ENCODE peak calls at places on chromosomes 6 and 20, in four cellular contexts. A, F, V and Y are unnamed samples.

GRCh38 chr20:31674895-31675827 is 37.4 kb downstream of the COX4I2 start:
- DNase-seq in A (no peak), F (no peak), V (peak), Y (peak)

GRCh38 chr6:166999845-167000253 is 652 bp downstream of the CEP43 start:
- DNase-seq in A (no peak), F (no peak), V (no peak), Y (no peak)

GRCh38 chr6:26104457-26105108 is 17.4 kb downstream of the HFE start:
- DNase-seq in A (no peak), F (no peak), V (no peak), Y (no peak)

GRCh38 chr6:78867370-78868040 is at the start of gene IRAK1BP1:
- DNase-seq in A (peak), F (peak), V (peak), Y (peak)

GRCh38 chr6:8130399-8130798 is 28.1 kb upstream of the EEF1E1 start:
- DNase-seq in A (no peak), F (no peak), V (no peak), Y (no peak)

GRCh38 chr6:3286641-3287171 is 28.0 kb downstream of the PSMG4 start:
- DNase-seq in A (no peak), F (no peak), V (no peak), Y (no peak)

GRCh38 chr6:110664933-110665332 is 150.3 kb downstream of the CDK19 start:
- DNase-seq in A (no peak), F (no peak), V (no peak), Y (no peak)

GRCh38 chr6:168032383-168032760 is 34.9 kb downstream of the KIF25 start:
- DNase-seq in A (no peak), F (no peak), V (no peak), Y (no peak)

GRCh38 chr20:35023624-35024023 is 68.0 kb downstream of the MYH7B start:
- DNase-seq in A (no peak), F (no peak), V (no peak), Y (no peak)

GRCh38 chr20:14861028-14861699 is 523.8 kb upstream of the FLRT3 start:
- DNase-seq in A (no peak), F (no peak), V (no peak), Y (no peak)

GRCh38 chr6:29626948-29627761 is 5.8 kb downstream of the GABBR1 start:
- DNase-seq in A (no peak), F (no peak), V (no peak), Y (no peak)

GRCh38 chr6:108492131-108492766 is 68.5 kb upstream of the FOXO3 start:
- DNase-seq in A (no peak), F (no peak), V (peak), Y (no peak)

GRCh38 chr6:17600527-17601388 is 656 bp downstream of the FAM8A1 start:
- DNase-seq in A (no peak), F (peak), V (peak), Y (no peak)

GRCh38 chr6:158642097-158642601 is 2.4 kb downstream of the DYNLT1 start:
- DNase-seq in A (no peak), F (no peak), V (no peak), Y (no peak)

GRCh38 chr20:44454301-44454963 is 21.2 kb upstream of the TTPAL start:
- DNase-seq in A (no peak), F (no peak), V (no peak), Y (no peak)

DNA sequence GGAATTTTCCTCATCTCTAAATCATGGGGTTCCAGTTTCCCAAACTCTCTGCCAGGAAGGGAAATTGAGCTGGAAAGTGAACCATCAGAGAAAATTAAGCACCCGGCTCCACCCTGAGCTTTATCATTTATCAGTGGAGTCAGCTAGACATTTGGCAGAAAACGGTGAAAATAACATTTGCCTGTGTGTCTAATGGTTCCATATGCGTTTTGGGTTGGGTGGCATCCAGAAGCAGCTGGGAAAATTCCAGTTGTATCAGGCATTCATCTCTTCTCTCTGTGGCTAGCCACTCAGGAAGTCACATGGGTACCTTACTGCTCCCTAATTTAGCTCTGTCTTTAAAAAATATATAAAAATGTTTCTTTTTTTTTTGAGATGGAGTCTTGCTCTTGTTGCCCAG is 25.4 kb upstream of the ZNFX1 start:
- DNase-seq in A (no peak), F (no peak), V (no peak), Y (no peak)
- TF ChIP-seq SPI1 in A (no peak), F (no peak), V (no peak), Y (no peak)

GRCh38 chr6:74000582-74000981 is 304.6 kb downstream of the CD109 start:
- DNase-seq in A (no peak), F (no peak), V (no peak), Y (no peak)
- TF ChIP-seq SPI1 in A (no peak), F (no peak), V (no peak), Y (no peak)

DNA sequence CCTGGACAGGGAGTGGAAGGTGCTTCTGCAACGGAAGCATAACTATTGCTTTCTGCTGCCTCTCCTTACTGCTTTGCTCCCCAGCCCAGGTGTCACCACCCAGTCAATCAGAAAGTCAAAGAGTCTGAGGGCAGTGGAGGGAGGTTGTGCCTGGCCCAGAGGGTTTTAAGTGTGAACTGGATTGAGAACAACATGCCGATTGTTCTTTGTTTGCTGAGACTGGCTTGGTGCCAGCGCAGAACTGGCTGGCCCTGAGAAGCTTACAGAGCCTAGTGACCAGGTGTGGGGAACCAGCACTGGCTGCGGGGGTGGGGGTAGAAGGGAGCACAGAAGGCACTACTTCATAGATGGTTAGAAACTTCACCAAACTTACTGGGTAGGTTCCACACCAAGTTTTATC is 31.1 kb upstream of the ENPP4 start:
- DNase-seq in A (no peak), F (no peak), V (no peak), Y (no peak)
- TF ChIP-seq SPI1 in A (no peak), F (no peak), V (no peak), Y (no peak)

GRCh38 chr6:169293196-169293595 is 39.5 kb upstream of the THBS2 start:
- DNase-seq in A (no peak), F (no peak), V (no peak), Y (no peak)

GRCh38 chr6:169291148-169291547 is 37.5 kb upstream of the THBS2 start:
- DNase-seq in A (no peak), F (no peak), V (no peak), Y (no peak)

GRCh38 chr6:169289671-169290408 is 36.2 kb upstream of the THBS2 start:
- DNase-seq in A (no peak), F (no peak), V (no peak), Y (no peak)

GRCh38 chr6:169291639-169292339 is 38.1 kb upstream of the THBS2 start:
- DNase-seq in A (no peak), F (no peak), V (no peak), Y (no peak)

GRCh38 chr6:169292340-169293124 is 38.9 kb upstream of the THBS2 start:
- DNase-seq in A (no peak), F (no peak), V (no peak), Y (no peak)
- TF ChIP-seq SPI1 in A (peak), F (peak), V (peak), Y (peak)

DNA sequence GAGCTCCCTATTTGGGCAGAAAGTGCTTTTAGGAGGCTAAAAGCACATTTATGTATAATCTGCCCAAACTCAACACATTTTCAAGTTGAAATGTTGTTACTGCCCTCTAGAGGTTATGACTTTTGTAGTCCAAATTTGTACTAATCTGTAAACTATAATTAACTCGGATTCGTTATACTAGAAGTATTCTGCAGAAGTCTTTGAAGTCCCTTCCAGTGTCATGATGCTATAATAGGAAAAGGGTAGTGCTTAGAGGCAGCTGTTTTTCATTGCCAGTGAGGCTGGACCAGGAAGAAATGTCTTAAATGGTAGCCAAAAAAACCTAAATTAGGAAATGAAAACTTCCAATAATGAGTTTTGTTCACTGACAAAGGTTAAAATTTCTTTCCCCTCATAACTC is 44.8 kb upstream of the EMILIN3 start:
- DNase-seq in A (no peak), F (no peak), V (no peak), Y (no peak)
- TF ChIP-seq SPI1 in A (no peak), F (no peak), V (no peak), Y (no peak)

GRCh38 chr6:53910834-53911233 is 116.0 kb downstream of the LRRC1 start:
- DNase-seq in A (no peak), F (no peak), V (no peak), Y (no peak)
- TF ChIP-seq SPI1 in A (no peak), F (no peak), V (no peak), Y (no peak)

GRCh38 chr20:38049800-38050199 is 16.3 kb downstream of the RPRD1B start:
- DNase-seq in A (no peak), F (no peak), V (no peak), Y (no peak)
- TF ChIP-seq SPI1 in A (no peak), F (no peak), V (no peak), Y (no peak)